ENCODE peak calls at places on chromosomes 7 and 10, in eight cellular contexts. C, L, X, O, P, A, H and N are unnamed samples.

GRCh38 chr10:63977329-63977923 is 456.2 kb downstream of the REEP3 start:
- DNase-seq in O (no peak), L (peak), P (peak), X (peak), H (peak), C (no peak), A (peak), N (peak)

GRCh38 chr7:1979591-1980560 is 252.9 kb downstream of the MAD1L1 start:
- DNase-seq in X (no peak), O (no peak), L (no peak), C (no peak), H (no peak), A (peak), P (no peak), N (no peak)

GRCh38 chr7:97480700-97481410 is 251.0 kb upstream of the TAC1 start:
- DNase-seq in P (no peak), O (no peak), L (no peak), X (no peak), C (no peak), A (no peak), H (no peak), N (no peak)

GRCh38 chr10:24756283-24756682 is 32.6 kb upstream of the ARHGAP21 start:
- DNase-seq in O (no peak), P (no peak), A (no peak), L (no peak), C (no peak), X (no peak), H (no peak), N (no peak)

GRCh38 chr10:105950410-105950809 is 1214.1 kb downstream of the SORCS1 start:
- DNase-seq in X (peak), L (no peak), O (peak), C (peak), P (peak), H (peak), A (peak), N (no peak)

GRCh38 chr7:111096997-111097396 is 6.1 kb downstream of the LRRN3 start:
- DNase-seq in X (no peak), A (peak), P (no peak), C (no peak), O (no peak), L (no peak), H (no peak), N (no peak)

GRCh38 chr10:124539935-124540641 is 78.5 kb downstream of the LHPP start:
- DNase-seq in X (peak), O (peak), L (peak), H (peak), C (no peak), A (peak), P (peak), N (no peak)

GRCh38 chr10:75358835-75359421 is 42.6 kb downstream of the ZNF503 start:
- DNase-seq in A (no peak), H (peak), O (peak), C (no peak), X (peak), P (no peak), L (no peak), N (peak)

GRCh38 chr10:132846631-132847415 is 60.9 kb upstream of the NKX6-2 start:
- DNase-seq in P (no peak), A (peak), X (no peak), O (no peak), H (no peak), L (no peak), C (no peak), N (no peak)

GRCh38 chr10:43594944-43595589 is 11.2 kb upstream of the ZNF485 start:
- DNase-seq in C (peak), A (no peak), L (peak), X (peak), H (peak), O (peak), P (no peak), N (no peak)

GRCh38 chr7:51430480-51431086 is 114.0 kb upstream of the COBL start:
- DNase-seq in P (peak), L (peak), H (peak), A (no peak), X (peak), O (peak), C (peak), N (peak)

GRCh38 chr10:93873427-93874115 is 20.2 kb upstream of the SLC35G1 start:
- DNase-seq in X (peak), A (no peak), L (no peak), P (no peak), C (no peak), H (no peak), O (peak), N (peak)

GRCh38 chr7:141339603-141340002 is 211.6 kb upstream of the AGK start:
- DNase-seq in L (no peak), P (no peak), H (no peak), X (no peak), O (no peak), A (no peak), C (no peak), N (no peak)

GRCh38 chr10:119517235-119518141 is 25.0 kb downstream of the RGS10 start:
- DNase-seq in A (no peak), P (no peak), X (peak), O (peak), H (peak), C (peak), L (no peak), N (peak)

GRCh38 chr10:59135275-59135674 is 41.2 kb upstream of the PHYHIPL start:
- DNase-seq in P (peak), O (no peak), H (no peak), X (no peak), C (no peak), L (no peak), A (no peak), N (no peak)

GRCh38 chr10:131452926-131453771 is 141.6 kb upstream of the TCERG1L start:
- DNase-seq in O (no peak), X (no peak), C (no peak), P (no peak), A (peak), H (no peak), L (no peak), N (no peak)

GRCh38 chr7:154835924-154836529 is 166.9 kb downstream of the PAXIP1 start:
- DNase-seq in X (no peak), O (no peak), C (no peak), L (no peak), A (no peak), H (no peak), P (no peak), N (no peak)

GRCh38 chr10:33731322-33731721 is 396.9 kb upstream of the NRP1 start:
- DNase-seq in C (no peak), O (no peak), A (no peak), L (no peak), H (peak), X (no peak), P (no peak), N (no peak)

GRCh38 chr10:79103585-79103984 is 34.8 kb downstream of the ZMIZ1 start:
- DNase-seq in P (no peak), X (no peak), L (no peak), O (no peak), H (no peak), A (no peak), C (no peak), N (no peak)

GRCh38 chr7:2213551-2214215 is 19.1 kb downstream of the MAD1L1 start:
- DNase-seq in O (no peak), C (no peak), L (no peak), A (no peak), X (no peak), P (no peak), H (no peak), N (no peak)

GRCh38 chr10:22805304-22805703 is 90.9 kb upstream of the PIP4K2A start:
- DNase-seq in L (peak), A (no peak), C (no peak), H (peak), P (peak), X (peak), O (peak), N (peak)

GRCh38 chr10:114320249-114321116 is 81.4 kb downstream of the VWA2 start:
- DNase-seq in H (peak), P (no peak), C (no peak), A (peak), X (no peak), O (peak), L (no peak), N (peak)

GRCh38 chr10:21497177-21497807 is 28.2 kb downstream of the SKIDA1 start:
- DNase-seq in A (peak), L (peak), C (no peak), P (peak), X (peak), O (peak), H (peak), N (peak)

GRCh38 chr10:21495686-21496284 is 29.7 kb downstream of the SKIDA1 start:
- DNase-seq in C (peak), P (peak), L (peak), O (peak), H (peak), A (peak), X (peak), N (no peak)

GRCh38 chr10:21495002-21495685 is 30.3 kb downstream of the SKIDA1 start:
- DNase-seq in X (peak), O (no peak), C (no peak), A (no peak), H (no peak), L (peak), P (peak), N (no peak)

GRCh38 chr10:21498416-21498815 is 27.1 kb downstream of the SKIDA1 start:
- DNase-seq in O (no peak), A (no peak), H (no peak), X (no peak), L (no peak), C (no peak), P (no peak), N (no peak)

GRCh38 chr10:21496285-21497176 is 29.0 kb downstream of the SKIDA1 start:
- DNase-seq in X (peak), O (peak), A (peak), H (peak), P (peak), L (peak), C (no peak), N (no peak)
- TF ChIP-seq CTCF in X (peak), O (peak), A (peak), H (peak), P (peak), L (peak), C (peak), N (no peak)

DNA sequence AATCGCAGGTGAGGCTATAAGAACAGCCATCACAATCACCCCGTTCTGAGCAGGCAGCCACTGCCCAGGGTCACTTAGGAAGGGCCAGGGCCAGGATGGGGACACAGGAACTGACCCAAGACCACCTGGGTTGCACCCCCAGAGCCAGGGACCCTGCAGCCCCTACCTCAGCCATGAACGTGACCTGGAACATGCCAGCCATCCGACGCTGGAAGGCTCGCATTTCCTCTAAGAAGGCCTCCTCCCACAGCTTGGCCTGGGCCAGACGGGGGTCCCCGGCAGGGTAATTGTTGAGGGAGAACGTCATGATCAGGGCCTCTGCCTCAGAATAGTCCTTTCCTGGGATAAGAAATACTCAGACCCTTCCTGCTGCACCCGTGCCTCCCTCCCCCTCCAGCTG is 5.0 kb downstream of the NPC1L1 start:
- DNase-seq in A (no peak), C (no peak), X (no peak), L (no peak), H (no peak), O (no peak), P (no peak), N (no peak)
- H3K27ac ChIP-seq in A (no peak), C (no peak), X (no peak), L (no peak), H (no peak), O (no peak), P (no peak), N (no peak)

DNA sequence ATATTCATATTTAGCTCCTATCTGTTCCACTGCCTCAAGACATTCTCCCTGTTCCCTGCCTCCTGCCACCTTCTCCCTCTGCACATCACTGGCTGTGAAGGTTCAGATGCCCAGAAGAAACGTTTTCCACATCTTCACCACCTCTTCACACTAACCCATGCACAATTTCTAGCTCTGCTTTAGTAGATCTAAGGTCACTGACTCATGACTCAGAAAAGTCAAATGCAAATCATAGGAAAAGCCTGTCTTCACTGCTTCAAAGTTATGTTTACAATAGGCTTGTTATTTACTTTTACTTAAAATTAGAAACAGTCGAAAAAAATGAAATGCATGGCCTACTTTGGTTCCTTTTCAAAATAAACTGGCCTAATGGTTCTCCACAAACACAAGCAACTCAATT is 2.5 kb downstream of the SCRN1 start:
- DNase-seq in H (peak), A (no peak), X (peak), C (no peak), O (no peak), P (peak), L (peak), N (no peak)
- H3K9ac ChIP-seq in H (peak), A (no peak), X (no peak), C (peak), O (no peak), P (peak), L (no peak), N (peak)

DNA sequence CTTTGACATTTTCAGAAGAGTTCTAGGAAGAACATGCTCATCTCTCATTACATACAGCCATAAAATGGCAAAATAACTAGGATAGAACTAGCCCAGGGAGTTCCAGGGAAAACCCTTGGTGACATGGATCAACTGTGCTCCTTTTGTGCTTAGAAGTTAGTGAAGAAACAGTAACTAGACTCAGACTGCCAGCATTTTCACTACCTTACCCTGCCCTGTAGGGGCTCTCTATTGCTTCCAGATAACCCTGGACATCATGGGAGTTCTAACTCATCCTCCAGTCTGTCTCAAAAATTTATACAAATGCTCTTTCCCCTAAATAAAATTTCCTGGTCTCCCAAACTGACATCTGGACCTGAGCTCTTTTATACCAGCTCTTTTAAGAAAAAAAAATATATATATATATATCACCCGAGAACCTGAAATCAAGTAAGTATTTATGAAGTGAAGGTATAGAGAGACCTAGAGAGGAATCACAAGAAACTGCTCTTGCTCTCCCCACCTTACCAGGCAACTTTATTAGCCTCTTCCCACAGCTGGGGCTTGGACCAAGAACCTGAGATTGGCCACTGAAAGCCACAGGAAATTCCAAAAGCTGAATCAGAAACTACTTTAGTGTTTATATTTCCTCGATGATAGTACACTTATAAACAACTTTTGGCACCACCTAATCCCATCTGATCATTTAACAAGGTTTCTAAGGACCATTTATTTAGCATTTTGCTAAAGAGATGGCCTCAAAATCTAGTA is 101.4 kb downstream of the RELN start:
- DNase-seq in L (no peak), H (peak), O (no peak), P (peak), X (peak), C (no peak), A (no peak), N (no peak)
- TF ChIP-seq CTCF in L (no peak), H (no peak), O (no peak), P (no peak), X (peak), C (peak), A (peak), N (no peak)

DNA sequence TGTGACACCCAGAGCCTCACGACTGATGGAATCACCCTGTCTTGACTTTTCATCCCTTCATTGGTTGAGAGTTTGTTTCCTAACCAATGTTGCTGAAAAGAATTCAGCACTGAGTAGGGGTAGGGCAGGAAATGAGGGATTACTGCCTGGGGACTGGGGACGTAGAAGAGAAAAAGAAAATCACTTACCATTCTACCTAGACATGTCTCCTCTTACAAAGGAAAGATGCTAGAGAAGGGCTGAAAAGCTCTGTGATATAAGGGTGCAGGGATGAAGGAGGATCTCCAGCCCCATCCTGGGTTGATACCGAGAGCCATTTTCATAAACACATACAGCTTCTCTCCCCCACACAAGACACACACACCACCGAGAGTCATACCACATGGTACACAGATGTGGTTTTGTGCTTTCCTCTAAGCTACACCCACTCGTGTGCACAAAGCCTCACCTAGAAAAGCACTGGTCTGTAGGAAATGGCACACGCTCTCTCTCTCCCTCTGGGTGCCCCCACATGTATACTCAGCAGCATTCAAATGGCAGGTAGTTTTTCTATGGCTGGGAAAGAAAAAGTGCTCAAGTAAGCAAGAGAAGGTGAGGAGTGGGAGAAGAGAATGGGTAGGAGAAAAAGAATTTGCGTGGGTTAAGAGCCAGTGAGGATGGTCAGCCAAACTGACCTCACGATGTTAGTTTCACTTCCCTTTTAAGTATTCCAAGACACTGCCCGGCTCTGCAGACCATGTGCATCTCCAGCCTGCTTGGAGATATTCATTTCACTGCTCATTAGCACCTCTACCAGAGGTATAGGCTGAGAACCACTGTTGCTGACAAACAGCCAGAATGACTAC is 85.8 kb downstream of the CALD1 start:
- DNase-seq in H (no peak), P (no peak), O (peak), L (no peak), X (peak), C (peak), A (no peak), N (peak)
- H3K27ac ChIP-seq in H (no peak), P (no peak), O (peak), L (peak), X (peak), C (no peak), A (no peak), N (peak)

DNA sequence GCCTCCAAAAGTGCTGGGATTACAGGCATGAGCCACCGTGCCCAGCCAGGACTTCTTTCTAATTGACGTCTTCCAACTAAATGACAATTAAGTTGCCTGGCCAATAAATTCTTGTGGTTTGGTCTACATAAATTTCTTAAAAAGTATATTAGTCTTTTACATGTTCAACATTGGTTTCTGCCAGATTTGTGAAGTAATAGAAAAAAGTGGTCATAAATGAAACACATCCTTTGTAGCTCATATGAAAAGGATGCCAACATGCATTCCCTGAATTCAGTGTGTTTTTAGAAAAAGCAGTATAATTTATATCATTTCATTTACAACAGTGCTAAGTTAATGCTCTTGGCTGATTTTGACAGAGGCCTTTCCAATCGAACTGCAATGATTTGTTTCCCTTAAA is 215.0 kb downstream of the TAX1BP1 start:
- DNase-seq in O (peak), A (no peak), C (no peak), X (no peak), L (no peak), H (no peak), P (no peak), N (peak)
- H3K9ac ChIP-seq in O (no peak), A (no peak), C (no peak), X (no peak), L (no peak), H (no peak), P (no peak), N (no peak)

GRCh38 chr10:48821692-48822091 is 117.9 kb downstream of the LRRC18 start:
- DNase-seq in C (no peak), X (no peak), A (no peak), H (no peak), L (no peak), O (peak), P (no peak), N (no peak)
- TF ChIP-seq CTCF in C (no peak), X (no peak), A (no peak), H (no peak), L (no peak), O (no peak), P (no peak), N (no peak)

DNA sequence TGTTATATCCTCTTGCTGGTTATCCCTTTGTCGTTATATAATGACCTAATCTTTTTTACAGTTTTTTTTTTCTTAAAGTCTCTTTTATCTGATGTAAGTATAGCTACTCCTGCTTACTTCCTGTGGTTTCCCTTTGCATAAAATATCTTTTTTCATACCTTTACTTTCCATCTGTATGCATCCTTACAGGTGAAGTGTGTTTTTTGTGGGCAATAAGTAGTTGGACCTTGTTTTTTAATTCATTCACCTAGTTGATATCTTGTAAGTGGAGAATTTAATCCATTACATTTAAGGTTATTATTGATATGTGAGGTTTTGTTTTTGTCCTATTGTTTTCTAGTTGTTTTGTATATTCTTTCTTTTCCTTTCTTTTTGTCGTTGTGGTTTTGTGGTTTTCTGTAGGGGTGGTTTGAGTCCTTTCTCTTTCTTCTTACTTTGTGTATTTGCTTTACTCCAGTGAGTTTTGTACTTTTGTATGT is 168.6 kb downstream of the MLLT10 start:
- DNase-seq in L (no peak), P (no peak), X (no peak), H (no peak), A (no peak), O (no peak), C (peak), N (no peak)
- H3K27ac ChIP-seq in L (no peak), P (no peak), X (no peak), H (no peak), A (no peak), O (no peak), C (no peak), N (no peak)

GRCh38 chr7:75842836-75843446 is 29.3 kb upstream of the CCL24 start:
- DNase-seq in P (peak), H (peak), C (peak), L (peak), X (peak), A (no peak), O (peak), N (peak)
- H3K9ac ChIP-seq in P (no peak), H (no peak), C (peak), L (peak), X (peak), A (no peak), O (no peak), N (peak)